ENCODE peak calls at places on chromosomes 6 and 20, in six cellular contexts. I, K, U, G, A and R are unnamed samples. For H3K36me3, the result is how much of the 10 kb centered on the place peaks cover.

GRCh38 chr6:113383701-113384100 is 473.4 kb upstream of the MARCKS start:
- DNase-seq in A (no peak), K (no peak), I (no peak), U (no peak), G (no peak), R (no peak)

GRCh38 chr20:12383770-12384304 is 466.1 kb downstream of the BTBD3 start:
- DNase-seq in U (no peak), K (no peak), G (no peak), A (no peak), I (no peak), R (no peak)

GRCh38 chr6:34022250-34022872 is 123.5 kb downstream of the GRM4 start:
- DNase-seq in K (no peak), G (peak), U (no peak), A (no peak), I (no peak), R (no peak)

GRCh38 chr6:52285174-52286068 is 879 bp upstream of the MCM3 start:
- DNase-seq in U (no peak), K (no peak), G (no peak), A (no peak), I (no peak), R (no peak)

GRCh38 chr6:75438186-75438880 is 55.3 kb downstream of the FILIP1 start:
- DNase-seq in A (no peak), U (no peak), G (no peak), I (no peak), K (no peak), R (no peak)

GRCh38 chr20:60034231-60035110 is 76.2 kb downstream of the CDH26 start:
- DNase-seq in I (no peak), G (no peak), U (no peak), A (no peak), K (no peak), R (no peak)

GRCh38 chr20:17835240-17835940 is 133.2 kb downstream of the SNX5 start:
- DNase-seq in A (no peak), I (no peak), G (no peak), K (peak), U (peak), R (peak)

GRCh38 chr20:12047838-12048432 is 130.2 kb downstream of the BTBD3 start:
- DNase-seq in U (no peak), G (no peak), I (no peak), K (no peak), A (no peak), R (no peak)

GRCh38 chr6:148272084-148272483 is 70.6 kb upstream of the SASH1 start:
- DNase-seq in G (no peak), A (no peak), U (no peak), I (no peak), K (no peak), R (no peak)

GRCh38 chr6:137487947-137488735 is 6.1 kb downstream of the OLIG3 start:
- DNase-seq in A (peak), I (no peak), G (no peak), K (no peak), U (no peak), R (no peak)

GRCh38 chr20:6848041-6848440 is 80.6 kb downstream of the BMP2 start:
- DNase-seq in A (no peak), I (no peak), U (no peak), G (no peak), K (no peak), R (no peak)

GRCh38 chr6:26240157-26240980 is 124.6 kb upstream of the BTN3A2 start:
- DNase-seq in I (no peak), G (peak), K (no peak), A (peak), U (no peak), R (no peak)

GRCh38 chr6:53604623-53605190 is 59.8 kb upstream of the GCLC start:
- DNase-seq in G (no peak), U (no peak), I (no peak), K (no peak), A (no peak), R (no peak)

GRCh38 chr6:155483858-155484257 is 28.2 kb upstream of the NOX3 start:
- DNase-seq in K (no peak), G (no peak), I (no peak), U (no peak), A (no peak), R (no peak)

GRCh38 chr6:45895569-45895968 is 120.1 kb downstream of the CLIC5 start:
- DNase-seq in G (no peak), I (no peak), U (no peak), A (no peak), K (no peak), R (no peak)

GRCh38 chr6:82555801-82556200 is 192.2 kb downstream of the TPBG start:
- DNase-seq in I (no peak), K (no peak), A (no peak), U (no peak), G (no peak), R (no peak)

GRCh38 chr20:17651761-17652388 is 30.2 kb downstream of the RRBP1 start:
- DNase-seq in K (no peak), A (no peak), G (no peak), I (no peak), U (no peak), R (no peak)

GRCh38 chr6:12173670-12174069 is 116.5 kb upstream of the EDN1 start:
- DNase-seq in K (no peak), A (no peak), I (no peak), U (no peak), G (no peak), R (no peak)

GRCh38 chr20:24972341-24972740 is 20.2 kb downstream of the APMAP start:
- DNase-seq in A (peak), I (no peak), G (peak), K (no peak), U (no peak), R (no peak)
- H3K36me3 ChIP-seq in A (half or more), I (half or more), G (under half), K (under half), U (half or more), R (half or more)

GRCh38 chr20:53567379-53567778 is 26.3 kb downstream of the ZNF217 start:
- DNase-seq in G (no peak), A (no peak), U (no peak), I (no peak), K (no peak), R (no peak)
- H3K36me3 ChIP-seq in G (under half), A (under half), U (under half), I (half or more), K (under half), R (under half)

GRCh38 chr6:132465530-132466485 is 47.1 kb downstream of the STX7 start:
- DNase-seq in G (no peak), A (no peak), I (no peak), U (no peak), K (no peak), R (no peak)

GRCh38 chr6:132458887-132459604 is 53.9 kb downstream of the STX7 start:
- DNase-seq in K (no peak), U (no peak), I (no peak), A (no peak), G (no peak), R (no peak)

GRCh38 chr6:132459605-132459952 is 53.3 kb downstream of the STX7 start:
- DNase-seq in I (no peak), A (no peak), U (no peak), G (no peak), K (no peak), R (no peak)

GRCh38 chr6:132464538-132465256 is 48.2 kb downstream of the STX7 start:
- DNase-seq in U (no peak), K (no peak), G (no peak), I (no peak), A (no peak), R (no peak)

DNA sequence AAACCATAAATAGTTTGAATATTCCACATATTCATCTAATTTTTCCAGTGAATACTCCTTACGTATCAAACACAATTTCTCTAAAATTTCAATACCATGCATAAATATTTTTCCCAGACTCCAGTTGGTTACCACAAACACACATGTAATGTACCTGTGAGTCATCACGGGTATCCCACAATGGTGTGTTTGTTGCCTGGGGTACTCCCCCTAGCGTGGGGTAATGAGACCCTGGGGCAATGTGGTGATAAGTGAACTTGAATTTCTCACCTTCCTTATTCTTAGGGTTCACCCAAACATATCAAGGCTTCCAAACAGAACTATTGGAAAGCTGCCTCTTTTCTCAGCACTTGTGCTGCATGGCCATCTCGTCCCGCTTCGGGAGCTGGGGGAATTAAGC is 51.0 kb downstream of the STX7 start:
- DNase-seq in G (no peak), A (no peak), K (no peak), U (no peak), I (no peak), R (no peak)
- H3K36me3 ChIP-seq in G (under half), A (under half), K (under half), U (under half), I (half or more), R (under half)

GRCh38 chr20:61994546-61994945 is 71.1 kb downstream of the TAF4 start:
- DNase-seq in K (no peak), A (no peak), G (no peak), I (no peak), U (no peak), R (no peak)
- H3K36me3 ChIP-seq in K (under half), A (under half), G (under half), I (half or more), U (half or more), R (under half)

DNA sequence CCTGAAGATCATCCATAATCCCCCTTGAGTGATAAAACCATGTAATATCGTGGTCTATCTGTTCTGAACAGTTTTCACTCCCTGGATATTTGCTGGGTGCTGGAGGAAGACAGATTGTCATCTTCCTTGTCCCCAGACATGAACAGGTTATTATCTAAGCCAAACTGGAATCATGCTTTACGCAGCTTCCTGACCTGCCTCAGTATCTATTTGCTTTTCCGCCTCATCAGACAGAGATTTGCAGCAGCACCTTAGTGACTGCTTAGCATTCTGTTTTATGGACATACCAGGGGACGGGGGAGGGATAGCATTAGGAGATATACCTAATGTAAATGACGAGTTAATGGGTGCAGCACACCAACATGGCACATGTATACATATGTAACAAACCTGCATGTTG is 124.6 kb downstream of the SLC23A2 start:
- DNase-seq in I (no peak), A (no peak), G (no peak), K (no peak), U (no peak), R (no peak)
- H3K36me3 ChIP-seq in I (half or more), A (under half), G (under half), K (under half), U (under half), R (under half)

DNA sequence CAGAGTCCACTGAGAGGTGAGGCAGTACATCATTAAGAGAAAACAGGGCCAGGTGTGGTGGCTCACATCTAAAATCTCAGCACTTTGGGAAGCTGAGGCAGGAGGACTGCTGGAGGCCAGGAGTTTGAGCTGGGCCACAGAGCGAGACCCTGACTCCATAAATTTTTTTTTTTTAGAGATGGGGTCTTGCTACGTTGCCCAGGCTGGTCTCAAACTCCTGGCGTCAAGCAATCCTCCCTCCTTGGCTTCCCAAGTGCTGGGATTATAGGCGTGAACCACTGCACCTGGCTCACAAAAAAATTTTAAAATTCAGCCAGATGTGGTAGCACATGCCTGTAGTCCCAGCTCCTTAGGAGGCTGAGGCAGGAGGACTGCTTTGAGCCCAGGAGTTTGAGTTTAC is 17.3 kb downstream of the PPIL1 start:
- DNase-seq in G (no peak), A (no peak), K (no peak), U (peak), I (no peak), R (no peak)
- H3K36me3 ChIP-seq in G (under half), A (under half), K (under half), U (under half), I (under half), R (under half)